ENCODE peak calls at places on chromosome 19, in seven cellular contexts. N is lung; T is choroid plexus epithelial cell; Y is colonic mucosa; Q is Caco-2; P is stimulated activated CD4-positive, alpha-beta T cell treated with anti-CD3 and anti-CD28 coated beads, Interleukin-4, amount 100 ng/mL, for 48 hours; O is natural killer cell treated with Interleukin-12 subunit alpha and Interleukin-12 subunit beta and Interleukin-15 and Interleukin-18, amount 100 ng/mL, for 72 hours. F is an unnamed sample.

GRCh38 chr19:55646889-55647731 is 902 bp upstream of the CCDC106 start:
- DNase-seq in N (no peak), T (no peak), Y (no peak), Q (no peak), P (no peak), O (no peak), F (no peak)

GRCh38 chr19:55232284-55232597 is 3.7 kb upstream of the TMEM86B start:
- DNase-seq in N (no peak), T (no peak), Y (no peak), Q (no peak), P (no peak), O (no peak), F (no peak)

GRCh38 chr19:4624301-4624700 is 15.0 kb upstream of the TNFAIP8L1 start:
- DNase-seq in N (no peak), T (no peak), Y (no peak), Q (no peak), P (no peak), O (no peak), F (no peak)

GRCh38 chr19:45754323-45754722 is 14.7 kb downstream of the SIX5 start:
- DNase-seq in N (no peak), T (no peak), Y (no peak), Q (no peak), P (no peak), O (peak; percentile 58), F (no peak)

GRCh38 chr19:32702010-32702409 is 10.4 kb downstream of the NUDT19 start:
- DNase-seq in N (no peak), T (no peak), Y (no peak), Q (peak; percentile 64), P (no peak), O (no peak), F (no peak)

GRCh38 chr19:19747357-19748220 is 14.7 kb upstream of the ZNF14 start:
- DNase-seq in N (peak; percentile 20), T (no peak), Y (no peak), Q (no peak), P (no peak), O (no peak), F (no peak)

GRCh38 chr19:2064788-2065524 is 13.9 kb upstream of the MKNK2 start:
- DNase-seq in N (no peak), T (no peak), Y (peak; percentile 47), Q (no peak), P (no peak), O (no peak), F (no peak)

GRCh38 chr19:30379841-30380610 is 7.8 kb downstream of the ZNF536 start:
- DNase-seq in N (no peak), T (no peak), Y (no peak), Q (no peak), P (no peak), O (no peak), F (no peak)

GRCh38 chr19:49790866-49791265 is 22.2 kb downstream of the FUZ start:
- DNase-seq in N (no peak), T (peak; percentile 47), Y (no peak), Q (no peak), P (no peak), O (no peak), F (no peak)

GRCh38 chr19:55028757-55029156 is 9.3 kb downstream of the GP6 start:
- DNase-seq in N (no peak), T (no peak), Y (no peak), Q (no peak), P (no peak), O (no peak), F (no peak)

GRCh38 chr19:15299568-15300409 is 32.5 kb downstream of the BRD4 start:
- DNase-seq in N (no peak), T (peak; percentile 66), Y (no peak), Q (no peak), P (no peak), O (no peak), F (no peak)

GRCh38 chr19:47257411-47258169 is 1.3 kb downstream of the CCDC9 start:
- DNase-seq in N (no peak), T (no peak), Y (no peak), Q (no peak), P (no peak), O (no peak), F (no peak)

GRCh38 chr19:54616840-54617560 is 13.3 kb upstream of the LILRB1 start:
- DNase-seq in N (no peak), T (no peak), Y (peak; percentile 16), Q (no peak), P (no peak), O (no peak), F (no peak)

GRCh38 chr19:53068834-53069233 is 24.3 kb downstream of the ERVV-2 start:
- DNase-seq in N (no peak), T (no peak), Y (no peak), Q (no peak), P (no peak), O (no peak), F (no peak)

GRCh38 chr19:13978721-13979191 is 26.4 kb downstream of the DCAF15 start:
- DNase-seq in N (no peak), T (no peak), Y (no peak), Q (no peak), P (no peak), O (no peak), F (no peak)

GRCh38 chr19:11652492-11652891 is 55.2 kb downstream of the ZNF627 start:
- DNase-seq in N (no peak), T (no peak), Y (no peak), Q (no peak), P (no peak), O (no peak), F (no peak)

GRCh38 chr19:37056776-37057175 is 21.5 kb upstream of the ZNF420 start:
- DNase-seq in N (no peak), T (no peak), Y (no peak), Q (no peak), P (no peak), O (no peak), F (no peak)

GRCh38 chr19:1252221-1252817 is 3.9 kb downstream of the MIDN start:
- DNase-seq in N (peak; percentile 92), T (peak; percentile 90), Y (peak; percentile 85), Q (peak; percentile 88), P (peak; percentile 46), O (no peak), F (no peak)

GRCh38 chr19:871446-872265 is 12.2 kb downstream of the CFD start:
- DNase-seq in N (no peak), T (no peak), Y (no peak), Q (no peak), P (no peak), O (no peak), F (no peak)

GRCh38 chr19:39139305-39140194 is 14.0 kb downstream of the PAK4 start:
- DNase-seq in N (no peak), T (peak; percentile 52), Y (no peak), Q (peak; percentile 90), P (no peak), O (no peak), F (no peak)

GRCh38 chr19:49538643-49539042 is 10.8 kb downstream of the RCN3 start:
- DNase-seq in N (no peak), T (no peak), Y (no peak), Q (no peak), P (no peak), O (no peak), F (no peak)

GRCh38 chr19:36140289-36141038 is 598 bp downstream of the CAPNS1 start:
- DNase-seq in N (peak; percentile 66), T (peak; percentile 64), Y (peak; percentile 57), Q (peak; percentile 72), P (peak; percentile 26), O (no peak), F (no peak)

GRCh38 chr19:16588089-16588823 is 16.0 kb upstream of the SLC35E1 start:
- DNase-seq in N (no peak), T (no peak), Y (peak; percentile 47), Q (no peak), P (peak; percentile 54), O (peak; percentile 72), F (no peak)

GRCh38 chr19:40193587-40193849 is 2.3 kb downstream of the MAP3K10 start:
- DNase-seq in N (no peak), T (peak; percentile 10), Y (no peak), Q (no peak), P (no peak), O (no peak), F (no peak)

GRCh38 chr19:28435551-28436261 is 777.2 kb downstream of the UQCRFS1 start:
- DNase-seq in N (no peak), T (no peak), Y (no peak), Q (no peak), P (no peak), O (no peak), F (no peak)

GRCh38 chr19:55474269-55475265 is 1.9 kb upstream of the ZNF628 start:
- DNase-seq in N (no peak), T (no peak), Y (no peak), Q (no peak), P (no peak), O (no peak), F (no peak)

GRCh38 chr19:2213799-2214198 is 22.3 kb downstream of the PLEKHJ1 start:
- DNase-seq in N (no peak), T (no peak), Y (no peak), Q (no peak), P (no peak), O (no peak), F (no peak)

GRCh38 chr19:9354651-9355050 is 8.2 kb upstream of the ZNF177 start:
- DNase-seq in N (no peak), T (no peak), Y (no peak), Q (no peak), P (no peak), O (no peak), F (no peak)

GRCh38 chr19:34128558-34129250 is 43.6 kb upstream of the LSM14A start:
- DNase-seq in N (no peak), T (no peak), Y (no peak), Q (no peak), P (no peak), O (no peak), F (no peak)

GRCh38 chr19:28553005-28553404 is 659.9 kb downstream of the UQCRFS1 start:
- DNase-seq in N (no peak), T (no peak), Y (no peak), Q (no peak), P (no peak), O (no peak), F (no peak)

GRCh38 chr19:38724380-38724854 is 19.9 kb downstream of the CAPN12 start:
- DNase-seq in N (no peak), T (no peak), Y (no peak), Q (no peak), P (no peak), O (no peak), F (no peak)

GRCh38 chr19:13060233-13060963 is 42.3 kb downstream of the LYL1 start:
- DNase-seq in N (no peak), T (no peak), Y (peak; percentile 55), Q (no peak), P (no peak), O (no peak), F (no peak)

GRCh38 chr19:16830679-16831078 is 1.5 kb downstream of the SIN3B start:
- DNase-seq in N (no peak), T (peak; percentile 77), Y (no peak), Q (no peak), P (no peak), O (no peak), F (no peak)

GRCh38 chr19:29809795-29810503 is 1.8 kb upstream of the CCNE1 start:
- DNase-seq in N (no peak), T (no peak), Y (no peak), Q (no peak), P (no peak), O (no peak), F (no peak)

GRCh38 chr19:51572415-51572814 is 1.3 kb downstream of the ZNF175 start:
- DNase-seq in N (no peak), T (peak; percentile 25), Y (no peak), Q (no peak), P (no peak), O (no peak), F (no peak)

GRCh38 chr19:5345895-5346386 is 5.3 kb upstream of the PTPRS start:
- DNase-seq in N (no peak), T (peak; percentile 80), Y (no peak), Q (no peak), P (no peak), O (no peak), F (peak; percentile 1)

F was measured in HS-5.